ENCODE peak calls at places on chromosomes 7 and 10, in seven cellular contexts. D, R, X, K, V, Q and H are unnamed samples. For H3K4me1, the result is how much of the 10 kb centered on the place peaks cover.

GRCh38 chr10:3867454-3868273 is 82.7 kb upstream of the KLF6 start:
- DNase-seq in D (no peak), R (no peak), X (no peak), K (peak), V (no peak), Q (peak), H (no peak)

GRCh38 chr10:124116771-124117510 is 23.5 kb upstream of the CHST15 start:
- DNase-seq in D (no peak), R (no peak), X (no peak), K (no peak), V (peak), Q (no peak), H (no peak)

GRCh38 chr10:42866115-42866995 is 83.8 kb downstream of the BMS1 start:
- DNase-seq in D (no peak), R (peak), X (peak), K (peak), V (peak), Q (peak), H (peak)

GRCh38 chr7:37901236-37901827 is 15.3 kb downstream of the SFRP4 start:
- DNase-seq in D (no peak), R (no peak), X (no peak), K (peak), V (no peak), Q (peak), H (no peak)

GRCh38 chr10:23693895-23694294 is 255.0 kb downstream of the OTUD1 start:
- DNase-seq in D (no peak), R (no peak), X (no peak), K (no peak), V (no peak), Q (no peak), H (no peak)

GRCh38 chr10:14971867-14972448 is 12.8 kb downstream of the MEIG1 start:
- DNase-seq in D (peak), R (no peak), X (no peak), K (no peak), V (peak), Q (no peak), H (no peak)

GRCh38 chr10:116211682-116212081 is 61.3 kb downstream of the GFRA1 start:
- DNase-seq in D (no peak), R (no peak), X (no peak), K (peak), V (no peak), Q (peak), H (no peak)

GRCh38 chr10:27319752-27320561 is 79.4 kb upstream of the ACBD5 start:
- DNase-seq in D (no peak), R (peak), X (peak), K (peak), V (peak), Q (peak), H (peak)

GRCh38 chr7:19392246-19392645 is 247.0 kb upstream of the FERD3L start:
- DNase-seq in D (no peak), R (no peak), X (no peak), K (peak), V (no peak), Q (peak), H (no peak)

GRCh38 chr10:102394079-102394800 is 1.3 kb upstream of the NFKB2 start:
- DNase-seq in D (peak), R (peak), X (peak), K (peak), V (peak), Q (peak), H (peak)

GRCh38 chr10:99235872-99236626 is 397 bp upstream of the HPSE2 start:
- DNase-seq in D (no peak), R (no peak), X (no peak), K (no peak), V (peak), Q (peak), H (no peak)

GRCh38 chr7:149706398-149706797 is 67.0 kb downstream of the ZNF467 start:
- DNase-seq in D (no peak), R (no peak), X (no peak), K (no peak), V (no peak), Q (no peak), H (no peak)

GRCh38 chr7:131898418-131898817 is 342.0 kb upstream of the PODXL start:
- DNase-seq in D (no peak), R (no peak), X (no peak), K (no peak), V (no peak), Q (peak), H (no peak)

GRCh38 chr7:69457912-69458491 is 140.3 kb upstream of the AUTS2 start:
- DNase-seq in D (no peak), R (peak), X (no peak), K (no peak), V (peak), Q (peak), H (no peak)

GRCh38 chr10:47034511-47035051 is 123.4 kb downstream of the PTPN20 start:
- DNase-seq in D (no peak), R (no peak), X (no peak), K (no peak), V (peak), Q (no peak), H (peak)

GRCh38 chr7:95340491-95340890 is 16.2 kb upstream of the PON1 start:
- DNase-seq in D (no peak), R (no peak), X (no peak), K (no peak), V (no peak), Q (no peak), H (no peak)

GRCh38 chr7:44382459-44383300 is 57.3 kb upstream of the CAMK2B start:
- DNase-seq in D (no peak), R (no peak), X (no peak), K (peak), V (no peak), Q (peak), H (no peak)

DNA sequence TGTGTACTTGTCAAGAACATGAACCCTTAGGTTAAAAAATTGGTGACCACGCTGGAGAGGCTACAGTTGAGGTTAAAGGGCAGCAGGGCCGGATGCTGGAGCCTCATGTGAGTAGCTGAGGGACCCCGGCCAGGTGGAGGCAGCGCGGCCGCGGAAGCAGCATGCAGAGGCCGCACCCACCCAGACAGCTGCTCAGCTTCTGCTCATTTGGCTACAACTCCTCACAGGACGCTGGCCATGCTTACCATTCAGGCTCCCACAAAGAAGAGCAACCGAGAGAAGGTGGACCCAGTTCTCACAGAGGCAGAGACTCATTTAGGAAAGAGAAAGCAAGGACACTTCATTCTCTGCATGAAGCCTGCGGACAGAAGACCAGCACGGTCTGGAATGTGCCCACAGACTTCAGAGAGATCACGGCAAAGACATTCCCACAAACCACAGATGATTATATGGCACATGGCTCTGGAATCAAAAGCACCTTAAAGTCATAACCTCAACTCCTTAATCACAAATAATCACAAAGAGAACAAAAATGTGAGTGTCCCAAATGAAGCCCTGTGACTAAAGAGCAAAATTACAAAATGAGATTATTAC is 94.4 kb downstream of the VOPP1 start:
- DNase-seq in D (no peak), R (no peak), X (no peak), K (peak), V (no peak), Q (peak), H (no peak)
- H3K4me1 ChIP-seq in D (half or more), R (under half), X (under half), K (under half), V (under half), Q (under half), H (under half)

GRCh38 chr10:6589287-6590094 is 9.4 kb upstream of the PRKCQ start:
- DNase-seq in D (no peak), R (no peak), X (no peak), K (no peak), V (no peak), Q (no peak), H (no peak)

GRCh38 chr10:6591668-6592067 is 11.6 kb upstream of the PRKCQ start:
- DNase-seq in D (no peak), R (no peak), X (no peak), K (no peak), V (no peak), Q (no peak), H (no peak)

GRCh38 chr10:6586501-6586900 is 6.4 kb upstream of the PRKCQ start:
- DNase-seq in D (no peak), R (no peak), X (no peak), K (no peak), V (no peak), Q (no peak), H (no peak)

GRCh38 chr10:6590100-6590499 is 10.0 kb upstream of the PRKCQ start:
- DNase-seq in D (no peak), R (no peak), X (no peak), K (no peak), V (no peak), Q (no peak), H (no peak)

DNA sequence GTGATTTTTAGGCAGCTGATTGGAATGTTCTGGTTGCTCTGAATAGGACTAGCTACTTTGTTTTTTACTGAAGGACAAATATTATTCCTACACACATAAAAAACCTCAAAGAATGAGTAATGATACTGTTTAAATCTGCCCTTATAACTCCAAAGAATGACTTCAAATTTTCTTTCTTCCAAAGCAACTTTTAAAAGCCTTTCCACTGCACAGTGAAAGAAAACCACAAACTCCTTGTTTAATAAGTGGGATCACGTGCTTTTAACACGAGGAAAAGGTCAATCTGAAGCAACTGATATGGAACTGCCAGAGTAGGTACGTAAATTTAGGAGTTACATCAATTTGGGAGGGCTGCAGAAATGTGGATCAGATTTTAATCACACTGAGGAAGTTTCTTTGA is 8.0 kb upstream of the PRKCQ start:
- DNase-seq in D (no peak), R (no peak), X (no peak), K (no peak), V (no peak), Q (no peak), H (no peak)
- H3K4me1 ChIP-seq in D (half or more), R (under half), X (under half), K (under half), V (under half), Q (under half), H (under half)

GRCh38 chr7:128939075-128939860 is 1.5 kb downstream of the IRF5 start:
- DNase-seq in D (no peak), R (no peak), X (no peak), K (no peak), V (no peak), Q (no peak), H (peak)

GRCh38 chr7:128937271-128937646 is 468 bp upstream of the IRF5 start:
- DNase-seq in D (no peak), R (no peak), X (no peak), K (no peak), V (no peak), Q (no peak), H (peak)

GRCh38 chr7:128936798-128937197 is 929 bp upstream of the IRF5 start:
- DNase-seq in D (no peak), R (no peak), X (no peak), K (no peak), V (no peak), Q (no peak), H (no peak)

GRCh38 chr7:128938524-128939074 is 872 bp downstream of the IRF5 start:
- DNase-seq in D (no peak), R (no peak), X (no peak), K (no peak), V (no peak), Q (peak), H (peak)

DNA sequence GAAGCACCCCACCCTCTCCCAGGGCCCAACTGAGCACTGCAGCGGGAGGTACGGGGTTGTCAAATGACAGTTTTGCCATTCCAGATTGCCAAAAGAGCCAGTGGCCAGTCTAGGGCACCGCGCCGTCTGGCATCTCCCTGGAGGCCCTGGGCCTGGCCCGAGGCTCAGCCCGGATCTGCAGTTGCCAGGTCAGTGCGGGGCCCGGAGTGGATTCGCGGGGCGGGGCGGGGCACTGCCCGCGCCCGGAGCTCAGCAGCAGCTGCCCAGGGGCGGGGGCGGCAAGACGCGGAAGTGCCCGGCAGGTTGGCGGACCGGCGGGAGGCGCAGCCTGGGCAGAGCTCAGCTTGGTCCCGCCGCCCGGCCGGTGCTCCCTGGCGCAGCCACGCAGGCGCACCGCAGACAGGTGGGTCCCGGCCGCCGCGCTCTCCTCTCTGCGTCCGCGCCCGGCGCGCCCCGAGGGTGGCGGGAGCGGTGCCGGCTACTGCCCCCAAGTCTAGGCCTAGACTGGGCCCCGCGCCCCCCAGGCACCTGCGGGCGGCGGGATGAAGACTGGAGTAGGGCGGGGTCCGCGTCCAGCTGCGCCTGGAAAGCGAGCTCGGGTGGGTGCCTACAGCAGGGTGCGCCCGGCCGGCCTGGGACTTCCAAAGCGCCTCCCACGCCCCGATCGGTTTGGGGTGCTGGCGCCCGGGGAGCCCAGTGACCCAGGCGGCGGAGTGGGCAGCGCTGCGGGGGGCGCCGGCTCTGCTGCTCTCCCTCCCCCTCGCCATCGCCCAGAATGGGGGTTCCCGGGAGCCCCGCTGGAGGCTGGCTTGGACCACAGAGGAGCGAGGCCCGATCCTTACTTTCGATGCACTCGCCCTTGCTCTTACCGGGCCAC is at the start of gene IRF5:
- DNase-seq in D (no peak), R (peak), X (no peak), K (no peak), V (peak), Q (peak), H (peak)
- H3K4me1 ChIP-seq in D (under half), R (under half), X (under half), K (under half), V (under half), Q (under half), H (under half)

DNA sequence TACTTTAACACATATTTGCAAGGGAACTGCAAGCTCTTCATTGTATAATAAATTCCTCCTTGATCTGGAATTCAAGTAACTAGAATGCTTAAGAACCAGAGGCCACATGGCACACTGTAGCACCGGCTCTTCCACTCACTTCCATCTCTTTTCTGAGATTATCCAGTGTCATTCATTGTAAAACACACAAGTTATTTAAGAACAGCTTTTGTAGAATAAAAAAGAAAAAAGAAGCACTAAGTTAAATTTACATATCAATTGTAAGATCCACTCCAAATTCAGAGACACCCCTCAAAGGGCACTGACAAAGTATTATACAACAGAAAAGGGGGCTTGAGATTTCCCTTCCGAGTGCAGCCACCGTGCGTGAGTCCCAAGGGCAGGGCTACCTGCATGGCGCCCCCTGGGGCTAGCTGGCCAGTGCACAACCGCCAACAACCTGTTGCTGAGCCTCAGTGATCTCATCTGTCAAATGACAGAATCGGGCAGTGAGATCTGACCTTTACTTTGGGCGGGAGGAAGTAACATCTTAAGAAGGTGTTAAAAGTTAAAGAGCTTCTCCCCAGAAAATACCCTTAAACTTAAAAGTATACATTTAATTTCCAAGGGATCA is 12.5 kb downstream of the GLI3 start:
- DNase-seq in D (no peak), R (no peak), X (no peak), K (no peak), V (no peak), Q (no peak), H (no peak)
- H3K4me1 ChIP-seq in D (under half), R (under half), X (under half), K (under half), V (under half), Q (under half), H (under half)

DNA sequence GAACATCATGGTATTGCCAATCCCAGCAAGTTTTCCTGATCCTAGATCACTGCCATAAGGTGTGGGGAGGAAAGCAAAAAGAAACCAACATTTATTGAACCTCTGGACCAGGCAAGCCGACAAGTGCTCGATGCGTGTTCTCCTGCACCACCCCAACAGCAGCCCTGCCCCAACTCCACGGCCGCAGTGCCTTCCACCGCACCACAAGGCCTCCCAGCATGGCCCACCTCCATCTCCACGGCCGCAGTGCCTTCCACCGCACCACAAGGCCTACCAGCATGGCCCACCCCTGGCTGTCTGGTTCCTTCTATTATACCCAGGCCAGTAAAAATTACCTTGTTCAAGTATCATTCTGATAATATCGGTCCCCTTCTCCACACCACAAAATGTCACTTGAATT is 8.7 kb downstream of the HIPK2 start:
- DNase-seq in D (no peak), R (no peak), X (no peak), K (no peak), V (no peak), Q (no peak), H (no peak)
- H3K4me1 ChIP-seq in D (half or more), R (half or more), X (under half), K (under half), V (half or more), Q (under half), H (under half)